ENCODE peak calls at places on chromosome 4, in seven cellular contexts. J is K562, F is GM12891, O is SK-N-SH, R is GM12878, M is H1, L is GM12892. Q is an unnamed sample.

GRCh38 chr4:121554377-121554776 is 142.4 kb downstream of the ANXA5 start:
- DNase-seq in J (no peak), M (no peak), L (no peak), F (no peak), R (no peak), O (no peak), Q (no peak)

GRCh38 chr4:176425035-176425434 is 105.3 kb downstream of the SPCS3 start:
- DNase-seq in F (no peak), M (no peak), L (no peak), O (no peak), J (no peak), R (no peak), Q (no peak)

GRCh38 chr4:38150766-38151165 is 190.6 kb downstream of the PTTG2 start:
- DNase-seq in M (no peak), L (no peak), J (no peak), O (no peak), R (no peak), F (no peak), Q (no peak)

GRCh38 chr4:134201216-134202098 is at the start of gene PABPC4L:
- DNase-seq in R (no peak), O (no peak), J (peak; percentile 58), F (no peak), M (peak; percentile 27), L (no peak), Q (no peak)

GRCh38 chr4:122309988-122310626 is 68.7 kb upstream of the ADAD1 start:
- DNase-seq in O (no peak), R (no peak), M (no peak), J (peak; percentile 3), L (no peak), F (no peak), Q (peak; percentile 11)

GRCh38 chr4:109472343-109472761 is 38.7 kb downstream of the SEC24B start:
- DNase-seq in R (no peak), L (no peak), F (no peak), M (no peak), O (no peak), J (peak; percentile 23), Q (no peak)

GRCh38 chr4:38782452-38783108 is at the start of gene TLR10:
- DNase-seq in O (peak; percentile 53), F (no peak), M (no peak), J (peak; percentile 60), R (peak; percentile 82), L (no peak), Q (peak; percentile 20)

GRCh38 chr4:148203056-148203898 is 238.9 kb downstream of the NR3C2 start:
- DNase-seq in J (no peak), M (no peak), F (no peak), R (no peak), O (no peak), L (no peak), Q (no peak)

GRCh38 chr4:32435320-32435719 is 1715.2 kb downstream of the PCDH7 start:
- DNase-seq in F (no peak), R (no peak), O (no peak), L (no peak), M (no peak), J (no peak), Q (no peak)

GRCh38 chr4:84750260-84750955 is 167.5 kb downstream of the CDS1 start:
- DNase-seq in F (peak; percentile 16), O (peak; percentile 53), J (peak; percentile 47), L (no peak), R (no peak), M (no peak), Q (peak; percentile 27)

GRCh38 chr4:8740666-8741395 is 130.8 kb downstream of the HMX1 start:
- DNase-seq in M (no peak), O (peak; percentile 19), R (no peak), F (peak; percentile 11), L (no peak), J (no peak), Q (no peak)

GRCh38 chr4:242121-242848 is 63.0 kb downstream of the ZNF732 start:
- DNase-seq in M (peak; percentile 58), R (peak; percentile 34), L (no peak), O (no peak), J (peak; percentile 69), F (peak; percentile 18), Q (peak; percentile 18)

GRCh38 chr4:119638359-119638758 is 9.8 kb upstream of the PDE5A start:
- DNase-seq in F (no peak), J (no peak), L (no peak), O (no peak), R (no peak), M (no peak), Q (no peak)

GRCh38 chr4:55910140-55910539 is 38.6 kb upstream of the CEP135 start:
- DNase-seq in F (no peak), J (no peak), L (no peak), O (no peak), R (no peak), M (no peak), Q (no peak)

GRCh38 chr4:15232725-15233597 is 194.9 kb upstream of the C1QTNF7 start:
- DNase-seq in R (no peak), L (no peak), M (no peak), O (no peak), F (no peak), J (no peak), Q (peak; percentile 33)

GRCh38 chr4:22824091-22824490 is 131.4 kb downstream of the GBA3 start:
- DNase-seq in F (no peak), J (no peak), R (no peak), L (no peak), O (no peak), M (no peak), Q (no peak)

GRCh38 chr4:6567218-6567617 is 7.8 kb upstream of the MAN2B2 start:
- DNase-seq in R (no peak), F (no peak), J (no peak), M (no peak), L (no peak), O (no peak), Q (no peak)

GRCh38 chr4:104490770-104491395 is 3.8 kb downstream of the CXXC4 start:
- DNase-seq in M (no peak), F (no peak), O (peak; percentile 81), R (no peak), J (peak; percentile 80), L (no peak), Q (peak; percentile 17)

GRCh38 chr4:2832981-2833670 is 10.5 kb upstream of the ADD1 start:
- DNase-seq in M (no peak), R (no peak), F (peak; percentile 31), J (no peak), O (no peak), L (no peak), Q (no peak)

GRCh38 chr4:1209821-1210220 is 37.4 kb upstream of the SPON2 start:
- DNase-seq in O (peak; percentile 77), J (no peak), M (no peak), F (no peak), L (no peak), R (no peak), Q (no peak)

GRCh38 chr4:8906991-8907595 is 35.5 kb upstream of the HMX1 start:
- DNase-seq in L (no peak), M (no peak), O (peak; percentile 18), J (no peak), R (no peak), F (no peak), Q (no peak)

DNA sequence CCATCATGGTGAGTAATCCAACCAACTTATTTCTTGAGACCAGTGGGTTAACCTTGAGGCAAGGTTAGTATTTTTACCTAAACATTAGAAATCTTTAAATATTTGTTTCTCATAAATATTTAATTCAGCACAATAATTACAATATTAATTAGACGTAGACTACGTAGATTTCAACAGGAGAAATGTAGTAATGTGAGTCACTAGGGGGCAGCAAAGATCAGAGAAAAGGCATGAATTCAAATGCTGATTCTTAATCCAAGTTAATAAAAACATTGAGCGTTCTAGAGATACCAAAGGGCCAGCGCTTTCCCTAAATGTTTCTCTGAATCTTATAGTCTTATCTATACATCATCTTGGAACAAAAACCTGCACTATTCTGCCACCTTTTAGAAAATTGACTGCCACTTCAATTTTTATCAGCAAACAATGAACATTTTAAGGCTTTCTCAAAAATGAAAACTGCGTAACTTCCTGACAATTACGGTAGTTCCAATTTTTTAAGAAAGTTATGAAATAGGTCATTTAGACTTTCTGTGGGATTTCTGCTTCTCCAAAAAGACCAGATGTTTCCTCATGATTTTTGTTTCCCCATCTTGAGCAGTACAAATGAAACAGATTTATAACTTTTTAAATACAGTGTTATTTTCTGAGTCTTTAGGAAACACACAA is 180.7 kb downstream of the GASK1B start:
- DNase-seq in F (no peak), L (no peak), J (peak; percentile 57), O (peak; percentile 10), M (no peak), R (no peak), Q (peak; percentile 60)
- TF ChIP-seq TAF1 in F (no peak), L (no peak), J (no peak), O (no peak), M (no peak), R (no peak), Q (no peak)

DNA sequence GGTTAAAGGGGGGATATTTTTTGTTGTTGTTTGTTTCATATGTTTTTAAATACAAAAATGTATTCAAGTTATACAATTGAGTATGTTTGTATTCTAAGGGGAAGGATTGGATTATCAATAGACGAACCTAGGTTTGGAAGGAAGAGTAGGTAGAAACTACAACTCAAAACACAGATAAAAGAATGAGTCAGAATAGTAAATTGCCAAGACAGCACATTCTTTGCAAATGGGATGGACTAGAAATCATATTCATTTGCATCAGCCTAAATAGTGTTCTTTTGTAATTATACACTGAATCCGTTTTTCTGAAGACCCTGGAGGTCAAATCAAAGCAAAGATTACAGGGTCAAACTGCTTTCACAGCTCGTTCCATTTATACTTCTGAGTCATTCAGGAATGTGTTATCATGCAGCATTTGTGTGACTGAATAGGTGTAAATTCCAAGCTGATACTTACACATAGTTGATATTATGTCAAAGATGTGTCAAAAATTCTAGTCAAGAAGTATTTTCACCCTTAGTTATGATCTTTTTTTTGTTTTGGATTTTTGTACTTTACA is 273.3 kb upstream of the FAT4 start:
- DNase-seq in L (no peak), F (no peak), O (no peak), J (no peak), R (no peak), M (no peak), Q (no peak)
- TF ChIP-seq TAF1 in L (no peak), F (no peak), O (no peak), J (no peak), R (no peak), M (no peak), Q (no peak)

GRCh38 chr4:184647391-184648101 is 1.7 kb downstream of the CASP3 start:
- DNase-seq in O (no peak), J (no peak), M (no peak), R (no peak), F (no peak), L (no peak), Q (no peak)
- TF ChIP-seq TAF1 in O (no peak), J (no peak), M (no peak), R (no peak), F (no peak), L (no peak), Q (no peak)

DNA sequence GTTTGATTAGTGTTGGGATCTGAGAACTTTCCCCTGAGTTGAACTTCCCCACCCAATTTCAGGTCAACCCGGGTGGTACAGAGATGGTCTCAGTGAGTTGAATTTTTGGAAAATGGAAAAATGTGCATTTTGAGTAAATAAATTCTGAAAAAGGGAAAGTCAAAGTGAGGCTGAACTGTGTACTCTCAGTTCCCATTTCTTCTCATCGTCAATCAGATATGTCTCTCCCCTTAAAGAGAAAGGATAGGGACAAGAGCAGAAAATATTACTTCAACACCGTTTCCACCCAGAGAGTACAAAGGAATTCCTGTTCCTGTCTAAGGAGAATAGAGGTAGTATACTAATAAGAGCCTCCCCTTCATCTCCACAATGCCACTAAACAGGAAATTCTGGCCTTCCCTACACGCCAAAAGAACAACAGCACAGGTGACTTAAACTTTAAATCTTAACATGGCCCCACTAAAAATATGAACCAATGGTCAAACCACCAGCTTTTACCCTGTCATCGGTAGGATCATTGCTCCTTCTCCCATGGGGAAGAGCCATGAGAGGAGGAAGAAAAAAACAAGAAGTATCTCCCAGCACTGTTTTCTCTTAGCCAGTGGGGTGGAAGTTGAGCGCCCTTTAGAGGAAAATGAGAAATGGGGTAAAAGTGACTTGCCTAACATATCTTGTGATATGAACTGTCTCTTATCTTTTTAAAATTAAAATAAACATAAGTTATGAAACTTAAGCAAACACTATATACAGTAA is 30.3 kb downstream of the BMP3 start:
- DNase-seq in J (no peak), O (no peak), R (no peak), L (no peak), F (no peak), M (no peak), Q (no peak)
- TF ChIP-seq TAF1 in J (no peak), O (no peak), R (no peak), L (no peak), F (no peak), M (no peak), Q (no peak)

Q was measured in HepG2.